ENCODE peak calls at places on chromosomes 13 and 19, in ten cellular contexts. A is A549; I is stimulated activated CD4-positive, alpha-beta T cell treated with anti-CD3 and anti-CD28 coated beads, Interleukin-4, amount 100 ng/mL, for 48 hours; B is CD4-positive, alpha-beta T cell; F is GM04503; G is HuH-7; T is memory B cell; J is lower leg skin; V is colonic mucosa; O is breast epithelium. M is an unnamed sample.

GRCh38 chr19:18613589-18614234 is 1.0 kb downstream of the TMEM59L start:
- DNase-seq in F (no peak), V (no peak), G (no peak), O (no peak), J (no peak), B (no peak), A (no peak), I (no peak), T (no peak), M (no peak)

GRCh38 chr19:8391274-8392016 is 1.3 kb downstream of the RAB11B start:
- DNase-seq in T (no peak), V (no peak), G (no peak), A (no peak), F (no peak), O (no peak), I (no peak), J (no peak), B (no peak), M (peak)

GRCh38 chr19:40962460-40962961 is 28.6 kb upstream of the CYP2B6 start:
- DNase-seq in I (no peak), O (no peak), A (no peak), G (peak), T (no peak), F (peak), J (peak), B (no peak), V (no peak), M (no peak)

GRCh38 chr13:102002271-102002670 is 399.6 kb downstream of the FGF14 start:
- DNase-seq in J (no peak), T (no peak), V (no peak), O (no peak), I (no peak), B (no peak), F (no peak), A (no peak), G (no peak), M (no peak)

GRCh38 chr13:48979892-48980291 is 4.2 kb downstream of the FNDC3A start:
- DNase-seq in V (no peak), I (no peak), G (no peak), T (no peak), A (no peak), F (no peak), O (no peak), J (no peak), B (no peak), M (no peak)

GRCh38 chr13:28044608-28045007 is 55.8 kb downstream of the FLT3 start:
- DNase-seq in O (no peak), T (no peak), F (no peak), I (no peak), B (no peak), A (no peak), J (no peak), V (no peak), G (no peak), M (no peak)

GRCh38 chr19:2646866-2647535 is 55.5 kb downstream of the GNG7 start:
- DNase-seq in G (no peak), V (no peak), T (no peak), B (no peak), I (no peak), A (no peak), F (no peak), J (no peak), O (no peak), M (no peak)

GRCh38 chr19:36489920-36490415 is 607 bp upstream of the ZNF566 start:
- DNase-seq in A (peak), I (peak), V (peak), G (peak), F (no peak), J (peak), T (no peak), O (peak), B (peak), M (peak)

GRCh38 chr19:49954933-49955332 is 6.0 kb downstream of the SIGLEC11 start:
- DNase-seq in I (no peak), T (no peak), G (no peak), A (no peak), O (no peak), B (no peak), J (no peak), F (no peak), V (no peak), M (peak)

GRCh38 chr19:45442927-45443461 is 19.3 kb upstream of the ERCC1 start:
- DNase-seq in A (no peak), O (peak), T (peak), J (peak), G (no peak), F (no peak), V (peak), I (no peak), B (peak), M (peak)

GRCh38 chr13:44870456-44870929 is 118.8 kb downstream of the NUFIP1 start:
- DNase-seq in I (no peak), J (peak), B (no peak), A (no peak), G (no peak), O (peak), T (no peak), F (no peak), V (peak), M (peak)

GRCh38 chr13:73158851-73159250 is 100.0 kb downstream of the KLF5 start:
- DNase-seq in O (no peak), J (no peak), G (no peak), F (peak), A (no peak), T (no peak), I (no peak), B (no peak), V (no peak), M (no peak)

GRCh38 chr13:87206708-87207107 is 464.5 kb upstream of the SLITRK5 start:
- DNase-seq in O (no peak), B (no peak), A (no peak), J (no peak), I (no peak), F (no peak), T (no peak), V (no peak), G (no peak), M (no peak)

GRCh38 chr19:39792999-39793546 is 14.4 kb downstream of the LEUTX start:
- DNase-seq in T (peak), A (peak), J (peak), I (peak), O (peak), G (peak), V (peak), B (peak), F (peak), M (peak)

GRCh38 chr19:2337329-2337707 is 8.8 kb downstream of the SPPL2B start:
- DNase-seq in B (no peak), V (no peak), A (no peak), G (peak), O (no peak), I (no peak), T (no peak), J (no peak), F (no peak), M (no peak)

GRCh38 chr13:91346848-91347211 is 657 bp upstream of the MIR17HG start:
- DNase-seq in O (no peak), J (no peak), B (peak), A (no peak), F (no peak), T (no peak), I (no peak), G (peak), V (peak), M (no peak)

GRCh38 chr19:17296976-17297375 is 6.2 kb downstream of the ABHD8 start:
- DNase-seq in V (no peak), G (no peak), T (no peak), O (no peak), J (no peak), B (no peak), A (no peak), I (no peak), F (no peak), M (no peak)

GRCh38 chr13:113954046-113954841 is 19.6 kb downstream of the C13orf46 start:
- DNase-seq in F (no peak), V (no peak), A (no peak), O (no peak), G (no peak), T (no peak), I (no peak), J (no peak), B (no peak), M (no peak)

GRCh38 chr13:44932850-44933251 is 56.4 kb downstream of the NUFIP1 start:
- DNase-seq in A (no peak), V (no peak), T (no peak), B (no peak), G (no peak), I (no peak), O (no peak), J (no peak), F (no peak), M (peak)

GRCh38 chr19:38975214-38975860 is at the start of gene FBXO17:
- DNase-seq in B (no peak), I (no peak), T (peak), F (no peak), V (peak), A (peak), J (peak), G (peak), O (no peak), M (peak)

GRCh38 chr13:73057284-73058025 is 1.4 kb upstream of the KLF5 start:
- DNase-seq in F (no peak), O (no peak), J (no peak), T (no peak), A (no peak), B (no peak), V (no peak), G (no peak), I (no peak), M (no peak)

GRCh38 chr19:49779731-49780578 is 13.2 kb downstream of the AP2A1 start:
- DNase-seq in J (no peak), F (no peak), B (no peak), O (no peak), I (no peak), A (no peak), G (no peak), V (no peak), T (no peak), M (no peak)

GRCh38 chr19:55441692-55442321 is 1.3 kb downstream of the SHISA7 start:
- DNase-seq in J (no peak), O (no peak), F (no peak), G (no peak), I (no peak), A (no peak), T (peak), B (no peak), V (no peak), M (no peak)

GRCh38 chr19:14672043-14672872 is 2.4 kb downstream of the ADGRE3 start:
- DNase-seq in F (no peak), B (no peak), J (peak), A (no peak), V (no peak), T (no peak), O (no peak), I (no peak), G (no peak), M (no peak)

GRCh38 chr19:35107541-35107939 is 8.1 kb upstream of the FXYD3 start:
- DNase-seq in B (no peak), F (no peak), A (no peak), J (no peak), V (peak), T (no peak), I (no peak), G (peak), O (peak), M (peak)

GRCh38 chr13:109957875-109958274 is 171.5 kb upstream of the IRS2 start:
- DNase-seq in O (no peak), J (no peak), A (no peak), T (no peak), V (no peak), B (no peak), F (no peak), G (no peak), I (no peak), M (no peak)

GRCh38 chr13:59771272-59771671 is 392.5 kb downstream of the DIAPH3 start:
- DNase-seq in G (no peak), O (no peak), T (no peak), I (no peak), F (no peak), V (no peak), J (no peak), B (no peak), A (peak), M (no peak)

GRCh38 chr19:5492813-5493409 is 37.7 kb downstream of the ZNRF4 start:
- DNase-seq in T (no peak), G (no peak), B (no peak), F (no peak), A (no peak), O (no peak), V (no peak), I (no peak), J (no peak), M (no peak)

GRCh38 chr19:15372470-15372869 is 7.1 kb downstream of the AKAP8 start:
- DNase-seq in O (no peak), J (no peak), I (no peak), F (no peak), B (no peak), G (no peak), A (no peak), T (no peak), V (no peak), M (no peak)

GRCh38 chr13:67135356-67135755 is 94.8 kb downstream of the PCDH9 start:
- DNase-seq in A (no peak), G (no peak), I (no peak), J (no peak), O (no peak), B (no peak), V (no peak), F (no peak), T (no peak), M (no peak)

GRCh38 chr13:28641600-28641926 is 17.4 kb upstream of the POMP start:
- DNase-seq in A (no peak), B (no peak), I (no peak), J (no peak), O (no peak), G (peak), T (no peak), F (no peak), V (no peak), M (no peak)

GRCh38 chr19:5466814-5467291 is 11.6 kb downstream of the ZNRF4 start:
- DNase-seq in J (no peak), V (no peak), A (no peak), B (no peak), T (no peak), G (no peak), F (no peak), O (no peak), I (no peak), M (no peak)

GRCh38 chr19:21698215-21698614 is 69.2 kb downstream of the ZNF100 start:
- DNase-seq in B (no peak), F (peak), V (peak), I (no peak), T (no peak), O (no peak), A (no peak), J (no peak), G (peak), M (no peak)

GRCh38 chr19:38316477-38317067 is 825 bp upstream of the YIF1B start:
- DNase-seq in T (no peak), V (no peak), B (no peak), G (no peak), J (no peak), A (no peak), I (no peak), F (no peak), O (no peak), M (no peak)

M was measured in stomach.